ENCODE peak calls at places on chromosome 17, in four cellular contexts. L, N, R and P are unnamed samples.

GRCh38 chr17:80260791-80261158 is at the start of gene RNF213:
- DNase-seq in L (peak; percentile 51), N (no peak), R (peak; percentile 83), P (peak; percentile 32)

GRCh38 chr17:39210093-39210434 is 10.0 kb downstream of the RPL19 start:
- DNase-seq in L (no peak), N (no peak), R (no peak), P (no peak)

GRCh38 chr17:74190154-74190553 is 13.3 kb upstream of the RPL38 start:
- DNase-seq in L (peak; percentile 67), N (peak; percentile 49), R (peak; percentile 89), P (no peak)

GRCh38 chr17:7004398-7005253 is 7.8 kb upstream of the RNASEK start:
- DNase-seq in L (peak; percentile 73), N (peak; percentile 80), R (peak; percentile 84), P (peak; percentile 64)

GRCh38 chr17:44757045-44757917 is 1.5 kb upstream of the ADAM11 start:
- DNase-seq in L (no peak), N (no peak), R (no peak), P (no peak)

GRCh38 chr17:76840884-76841775 is 27.1 kb upstream of the MGAT5B start:
- DNase-seq in L (no peak), N (no peak), R (no peak), P (no peak)

GRCh38 chr17:57668332-57668731 is 76.8 kb downstream of the CCDC182 start:
- DNase-seq in L (no peak), N (no peak), R (no peak), P (no peak)

GRCh38 chr17:31231852-31232251 is 65.2 kb downstream of the OMG start:
- DNase-seq in L (no peak), N (no peak), R (no peak), P (no peak)

GRCh38 chr17:31494259-31495048 is 103.0 kb downstream of the RAB11FIP4 start:
- DNase-seq in L (no peak), N (no peak), R (no peak), P (peak; percentile 20)

GRCh38 chr17:80485846-80486245 is 9.4 kb upstream of the NPTX1 start:
- DNase-seq in L (peak; percentile 88), N (no peak), R (no peak), P (no peak)

GRCh38 chr17:12231027-12231682 is 210.5 kb downstream of the MAP2K4 start:
- DNase-seq in L (no peak), N (no peak), R (peak; percentile 13), P (no peak)

GRCh38 chr17:68097161-68097805 is 61.7 kb downstream of the KPNA2 start:
- DNase-seq in L (no peak), N (no peak), R (no peak), P (no peak)

GRCh38 chr17:28982191-28982793 is 23.5 kb downstream of the SEZ6 start:
- DNase-seq in L (no peak), N (no peak), R (no peak), P (no peak)

GRCh38 chr17:17032131-17032692 is 10.0 kb upstream of the MPRIP start:
- DNase-seq in L (no peak), N (no peak), R (peak; percentile 78), P (no peak)

GRCh38 chr17:55320594-55321506 is 56.1 kb downstream of the HLF start:
- DNase-seq in L (no peak), N (no peak), R (no peak), P (no peak)

GRCh38 chr17:78337244-78338109 is 22.4 kb downstream of the SOCS3 start:
- DNase-seq in L (no peak), N (peak; percentile 98), R (peak; percentile 96), P (no peak)

GRCh38 chr17:72296456-72296855 is 175.6 kb downstream of the SOX9 start:
- DNase-seq in L (no peak), N (no peak), R (no peak), P (no peak)

GRCh38 chr17:76537288-76537577 is 276 bp downstream of the CYGB start:
- DNase-seq in L (no peak), N (no peak), R (no peak), P (no peak)

GRCh38 chr17:44909681-44910144 is 5.6 kb downstream of the GFAP start:
- DNase-seq in L (no peak), N (no peak), R (no peak), P (no peak)

GRCh38 chr17:61009619-61010018 is 332.0 kb downstream of the BCAS3 start:
- DNase-seq in L (no peak), N (no peak), R (no peak), P (no peak)

GRCh38 chr17:60327122-60327869 is 64.6 kb downstream of the USP32 start:
- DNase-seq in L (no peak), N (no peak), R (no peak), P (no peak)

GRCh38 chr17:67281736-67282135 is 36.7 kb upstream of the HELZ start:
- DNase-seq in L (no peak), N (no peak), R (no peak), P (no peak)

GRCh38 chr17:78839762-78840529 is 668 bp downstream of the USP36 start:
- DNase-seq in L (no peak), N (no peak), R (peak; percentile 51), P (peak; percentile 17)

GRCh38 chr17:57966246-57966645 is 11.0 kb upstream of the CUEDC1 start:
- DNase-seq in L (no peak), N (no peak), R (no peak), P (no peak)

GRCh38 chr17:65332375-65332774 is 195.2 kb downstream of the RGS9 start:
- DNase-seq in L (no peak), N (peak; percentile 17), R (no peak), P (peak; percentile 35)

GRCh38 chr17:75063201-75063600 is 16.2 kb downstream of the KCTD2 start:
- DNase-seq in L (no peak), N (no peak), R (no peak), P (no peak)

GRCh38 chr17:75785770-75786538 is 1.3 kb downstream of the UNK start:
- DNase-seq in L (no peak), N (no peak), R (no peak), P (no peak)